ENCODE peak calls at places on chromosome 12, in ten cellular contexts. P is naive thymus-derived CD8-positive, alpha-beta T cell; Q is NCI-H460; H is GM12865; R is HFFc6; S is GM23338; V is cerebellar nuclear complex; B is psoas muscle; M is heart right ventricle; W is activated T-helper 1 cell treated with anti-CD3 and anti-CD28 coated beads, Interleukin-2, amount 50 U/mL, for 16 hours. K is an unnamed sample.

GRCh38 chr12:3746758-3747157 is 6.2 kb downstream of the CRACR2A start:
- DNase-seq in P (no peak), Q (no peak), H (no peak), R (no peak), S (no peak), V (no peak), B (no peak), M (no peak), W (no peak), K (no peak)

GRCh38 chr12:15265868-15266267 is 44.7 kb upstream of the RERG start:
- DNase-seq in P (no peak), Q (no peak), H (no peak), R (no peak), S (no peak), V (no peak), B (no peak), M (no peak), W (no peak), K (no peak)

GRCh38 chr12:58479403-58479802 is 440.9 kb downstream of the LRIG3 start:
- DNase-seq in P (no peak), Q (no peak), H (no peak), R (no peak), S (no peak), V (no peak), B (no peak), M (no peak), W (no peak), K (no peak)

GRCh38 chr12:117119592-117120198 is 20.5 kb upstream of the TESC start:
- DNase-seq in P (no peak), Q (no peak), H (peak; percentile 52), R (no peak), S (peak; percentile 84), V (no peak), B (peak; percentile 37), M (no peak), W (no peak), K (no peak)

GRCh38 chr12:89225401-89225800 is 126.9 kb downstream of the DUSP6 start:
- DNase-seq in P (peak; percentile 75), Q (no peak), H (peak; percentile 56), R (peak; percentile 58), S (no peak), V (no peak), B (peak; percentile 27), M (no peak), W (peak; percentile 14), K (no peak)

GRCh38 chr12:2582631-2583616 is 211.8 kb upstream of the FKBP4 start:
- DNase-seq in P (no peak), Q (peak; percentile 22), H (peak; percentile 68), R (peak; percentile 23), S (peak; percentile 83), V (no peak), B (peak; percentile 74), M (peak; percentile 58), W (no peak), K (peak; percentile 43)

GRCh38 chr12:120760349-120761245 is 35.0 kb downstream of the ACADS start:
- DNase-seq in P (no peak), Q (no peak), H (no peak), R (no peak), S (no peak), V (no peak), B (no peak), M (no peak), W (no peak), K (no peak)

GRCh38 chr12:52372216-52373154 is 5.2 kb upstream of the KRT85 start:
- DNase-seq in P (peak; percentile 76), Q (peak; percentile 80), H (peak; percentile 69), R (peak; percentile 83), S (peak; percentile 82), V (no peak), B (peak; percentile 75), M (peak; percentile 81), W (no peak), K (peak; percentile 66)

GRCh38 chr12:75611041-75611440 is 99.6 kb upstream of the KRR1 start:
- DNase-seq in P (no peak), Q (no peak), H (no peak), R (no peak), S (peak; percentile 40), V (no peak), B (no peak), M (no peak), W (no peak), K (no peak)

GRCh38 chr12:13790317-13790716 is 191.1 kb downstream of the GRIN2B start:
- DNase-seq in P (no peak), Q (no peak), H (no peak), R (no peak), S (no peak), V (no peak), B (no peak), M (no peak), W (no peak), K (no peak)

GRCh38 chr12:11727133-11727664 is 77.7 kb downstream of the ETV6 start:
- DNase-seq in P (peak; percentile 71), Q (no peak), H (peak; percentile 57), R (no peak), S (no peak), V (no peak), B (no peak), M (no peak), W (no peak), K (no peak)

GRCh38 chr12:60398547-60398946 is 802.7 kb downstream of the SLC16A7 start:
- DNase-seq in P (no peak), Q (no peak), H (no peak), R (no peak), S (no peak), V (no peak), B (no peak), M (no peak), W (no peak), K (no peak)

GRCh38 chr12:40099423-40099853 is 6.4 kb downstream of the SLC2A13 start:
- DNase-seq in P (no peak), Q (no peak), H (no peak), R (no peak), S (no peak), V (no peak), B (no peak), M (no peak), W (no peak), K (no peak)

GRCh38 chr12:117343849-117344248 is 17.6 kb downstream of the NOS1 start:
- DNase-seq in P (no peak), Q (no peak), H (no peak), R (no peak), S (no peak), V (no peak), B (no peak), M (no peak), W (no peak), K (no peak)

GRCh38 chr12:77122236-77122635 is 56.9 kb upstream of the E2F7 start:
- DNase-seq in P (no peak), Q (peak; percentile 59), H (no peak), R (peak; percentile 94), S (no peak), V (no peak), B (no peak), M (no peak), W (no peak), K (no peak)

GRCh38 chr12:15754233-15754632 is 35.0 kb downstream of the EPS8 start:
- DNase-seq in P (no peak), Q (no peak), H (no peak), R (peak; percentile 50), S (no peak), V (no peak), B (no peak), M (no peak), W (no peak), K (no peak)

GRCh38 chr12:108337235-108338223 is 1.6 kb downstream of the CMKLR1 start:
- DNase-seq in P (no peak), Q (peak; percentile 26), H (peak; percentile 79), R (no peak), S (peak; percentile 74), V (no peak), B (no peak), M (no peak), W (no peak), K (no peak)

GRCh38 chr12:70049596-70050360 is 193.5 kb upstream of the CNOT2 start:
- DNase-seq in P (no peak), Q (no peak), H (peak; percentile 89), R (no peak), S (no peak), V (no peak), B (no peak), M (no peak), W (no peak), K (no peak)

GRCh38 chr12:4270670-4271432 is 2.7 kb upstream of the CCND2 start:
- DNase-seq in P (no peak), Q (no peak), H (peak; percentile 67), R (no peak), S (peak; percentile 82), V (no peak), B (peak; percentile 44), M (peak; percentile 72), W (no peak), K (no peak)

GRCh38 chr12:132018193-132018916 is 68.6 kb downstream of the EP400 start:
- DNase-seq in P (peak; percentile 35), Q (no peak), H (no peak), R (peak; percentile 7), S (no peak), V (no peak), B (no peak), M (no peak), W (no peak), K (no peak)

GRCh38 chr12:52125499-52125900 is 46.0 kb downstream of the SMIM41 start:
- DNase-seq in P (no peak), Q (no peak), H (no peak), R (no peak), S (peak; percentile 85), V (no peak), B (no peak), M (no peak), W (no peak), K (no peak)

GRCh38 chr12:26699237-26699636 is 133.8 kb downstream of the ITPR2 start:
- DNase-seq in P (no peak), Q (no peak), H (no peak), R (no peak), S (no peak), V (no peak), B (no peak), M (no peak), W (no peak), K (no peak)

GRCh38 chr12:48968004-48968403 is 3.5 kb downstream of the WNT10B start:
- DNase-seq in P (no peak), Q (no peak), H (no peak), R (no peak), S (no peak), V (no peak), B (no peak), M (no peak), W (no peak), K (no peak)

GRCh38 chr12:65532744-65533143 is 254.3 kb downstream of the MSRB3 start:
- DNase-seq in P (no peak), Q (no peak), H (no peak), R (peak; percentile 97), S (no peak), V (no peak), B (no peak), M (no peak), W (no peak), K (no peak)

GRCh38 chr12:131112690-131113290 is 159.1 kb downstream of the ADGRD1 start:
- DNase-seq in P (no peak), Q (peak; percentile 28), H (no peak), R (no peak), S (no peak), V (no peak), B (peak; percentile 12), M (no peak), W (no peak), K (no peak)

GRCh38 chr12:110179291-110179690 is 55.1 kb downstream of the IFT81 start:
- DNase-seq in P (no peak), Q (no peak), H (no peak), R (peak; percentile 70), S (no peak), V (no peak), B (no peak), M (no peak), W (no peak), K (no peak)

GRCh38 chr12:32264995-32265394 is 134.4 kb upstream of the FGD4 start:
- DNase-seq in P (no peak), Q (no peak), H (peak; percentile 68), R (no peak), S (no peak), V (no peak), B (no peak), M (no peak), W (no peak), K (no peak)

GRCh38 chr12:42473130-42473529 is 116.4 kb downstream of the PRICKLE1 start:
- DNase-seq in P (no peak), Q (peak; percentile 96), H (no peak), R (peak; percentile 48), S (no peak), V (no peak), B (no peak), M (no peak), W (no peak), K (no peak)